ENCODE peak calls at places on chromosomes 13 and 19, in nine cellular contexts. G, O, A, F, X, Y, D, I and H are unnamed samples.

GRCh38 chr13:94232956-94233355 is 246.5 kb downstream of the DCT start:
- DNase-seq in G (no peak), O (no peak), A (no peak), F (no peak), X (no peak), Y (peak), D (no peak), I (no peak), H (no peak)

GRCh38 chr13:73693215-73693614 is 441.0 kb downstream of the KLF12 start:
- DNase-seq in G (no peak), O (no peak), A (no peak), F (no peak), X (no peak), Y (no peak), D (no peak), I (no peak), H (no peak)

GRCh38 chr13:98171806-98172569 is 5.1 kb downstream of the RNF113B start:
- DNase-seq in G (no peak), O (no peak), A (no peak), F (no peak), X (peak), Y (peak), D (no peak), I (peak), H (no peak)

GRCh38 chr13:40152145-40152544 is 496.7 kb downstream of the COG6 start:
- DNase-seq in G (no peak), O (peak), A (no peak), F (peak), X (no peak), Y (peak), D (no peak), I (no peak), H (no peak)

GRCh38 chr19:3783660-3784584 is 2.3 kb downstream of the MATK start:
- DNase-seq in G (no peak), O (no peak), A (no peak), F (no peak), X (peak), Y (no peak), D (no peak), I (no peak), H (no peak)

GRCh38 chr13:30431269-30431950 is 9.1 kb downstream of the UBE2L5 start:
- DNase-seq in G (no peak), O (no peak), A (no peak), F (no peak), X (no peak), Y (no peak), D (no peak), I (no peak), H (no peak)

GRCh38 chr13:97043302-97043701 is 49.0 kb upstream of the OXGR1 start:
- DNase-seq in G (no peak), O (peak), A (no peak), F (no peak), X (no peak), Y (peak), D (no peak), I (no peak), H (no peak)

GRCh38 chr13:84430441-84430840 is 548.2 kb upstream of the SLITRK1 start:
- DNase-seq in G (no peak), O (no peak), A (no peak), F (no peak), X (no peak), Y (no peak), D (no peak), I (no peak), H (no peak)

GRCh38 chr13:112668924-112669323 is 20.9 kb upstream of the ATP11A start:
- DNase-seq in G (no peak), O (no peak), A (no peak), F (no peak), X (no peak), Y (no peak), D (no peak), I (no peak), H (no peak)

GRCh38 chr19:44051654-44052402 is at the start of gene ZNF223:
- DNase-seq in G (peak), O (peak), A (peak), F (peak), X (peak), Y (peak), D (no peak), I (peak), H (peak)

GRCh38 chr13:65236841-65237418 is 1993.2 kb downstream of the PCDH9 start:
- DNase-seq in G (no peak), O (no peak), A (no peak), F (no peak), X (peak), Y (no peak), D (peak), I (no peak), H (no peak)

GRCh38 chr13:68748038-68748437 is 1359.6 kb upstream of the ATXN8OS start:
- DNase-seq in G (no peak), O (no peak), A (no peak), F (no peak), X (no peak), Y (no peak), D (no peak), I (no peak), H (no peak)

GRCh38 chr13:48402325-48402962 is 10.5 kb downstream of the LPAR6 start:
- DNase-seq in G (no peak), O (no peak), A (no peak), F (no peak), X (no peak), Y (no peak), D (no peak), I (no peak), H (no peak)

GRCh38 chr13:48400090-48400694 is 12.7 kb downstream of the LPAR6 start:
- DNase-seq in G (no peak), O (no peak), A (no peak), F (no peak), X (no peak), Y (no peak), D (no peak), I (no peak), H (no peak)

GRCh38 chr13:48398450-48399095 is 14.3 kb downstream of the LPAR6 start:
- DNase-seq in G (no peak), O (no peak), A (no peak), F (no peak), X (no peak), Y (no peak), D (no peak), I (no peak), H (no peak)

GRCh38 chr13:48401480-48401879 is 11.4 kb downstream of the LPAR6 start:
- DNase-seq in G (no peak), O (no peak), A (no peak), F (no peak), X (no peak), Y (no peak), D (no peak), I (no peak), H (no peak)

GRCh38 chr13:48400820-48401219 is 12.1 kb downstream of the LPAR6 start:
- DNase-seq in G (no peak), O (peak), A (no peak), F (no peak), X (no peak), Y (peak), D (peak), I (no peak), H (no peak)
- TF ChIP-seq CTCF in G (no peak), O (no peak), A (no peak), F (no peak), X (no peak), Y (peak), D (peak), I (no peak), H (no peak)

GRCh38 chr19:35330475-35330874 is 1.5 kb downstream of the CD22 start:
- DNase-seq in G (no peak), O (no peak), A (no peak), F (no peak), X (no peak), Y (no peak), D (peak), I (no peak), H (no peak)

GRCh38 chr19:35329323-35329722 is 336 bp downstream of the CD22 start:
- DNase-seq in G (no peak), O (no peak), A (no peak), F (no peak), X (no peak), Y (no peak), D (no peak), I (no peak), H (no peak)

GRCh38 chr19:35328851-35329285 is at the start of gene CD22:
- DNase-seq in G (no peak), O (no peak), A (no peak), F (no peak), X (no peak), Y (no peak), D (peak), I (no peak), H (no peak)

GRCh38 chr19:35331551-35332214 is 2.7 kb downstream of the CD22 start:
- DNase-seq in G (no peak), O (no peak), A (no peak), F (no peak), X (no peak), Y (no peak), D (peak), I (no peak), H (no peak)

DNA sequence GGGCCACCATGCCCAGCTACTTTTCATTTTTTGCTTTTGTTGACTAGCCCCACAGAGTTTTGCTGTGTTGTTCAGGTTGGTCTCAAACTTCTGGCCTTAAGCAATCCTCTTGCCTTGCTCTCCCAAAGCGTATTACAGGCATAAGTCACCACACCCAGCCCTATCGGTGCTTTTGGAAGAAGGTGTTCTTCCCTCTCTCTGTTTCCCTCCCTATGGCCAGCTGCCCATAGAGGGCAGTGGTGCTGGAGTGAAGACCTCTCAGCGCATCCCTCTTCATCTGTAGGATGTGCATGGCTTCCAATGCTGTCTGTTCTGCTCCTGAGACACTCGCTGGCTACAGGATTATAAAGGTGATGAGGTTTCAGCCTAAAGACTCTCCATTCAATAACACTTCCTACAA is 1.3 kb upstream of the CD22 start:
- DNase-seq in G (no peak), O (no peak), A (no peak), F (no peak), X (peak), Y (no peak), D (peak), I (no peak), H (no peak)
- TF ChIP-seq CTCF in G (no peak), O (peak), A (no peak), F (no peak), X (peak), Y (peak), D (peak), I (no peak), H (no peak)

GRCh38 chr19:40443131-40443929 is 805 bp downstream of the SERTAD3 start:
- DNase-seq in G (peak), O (peak), A (peak), F (peak), X (peak), Y (peak), D (peak), I (peak), H (peak)

GRCh38 chr19:40443930-40444180 is 280 bp downstream of the SERTAD3 start:
- DNase-seq in G (no peak), O (no peak), A (no peak), F (no peak), X (no peak), Y (no peak), D (peak), I (no peak), H (no peak)

GRCh38 chr19:40445006-40445312 is 824 bp upstream of the SERTAD3 start:
- DNase-seq in G (no peak), O (no peak), A (no peak), F (no peak), X (no peak), Y (no peak), D (no peak), I (no peak), H (no peak)

GRCh38 chr19:40445637-40445944 is 1.5 kb upstream of the SERTAD3 start:
- DNase-seq in G (no peak), O (no peak), A (no peak), F (no peak), X (no peak), Y (no peak), D (no peak), I (no peak), H (no peak)

GRCh38 chr19:40444181-40445005 is at the start of gene SERTAD3:
- DNase-seq in G (peak), O (peak), A (peak), F (peak), X (peak), Y (peak), D (peak), I (peak), H (peak)
- TF ChIP-seq CTCF in G (peak), O (no peak), A (peak), F (peak), X (peak), Y (peak), D (peak), I (no peak), H (no peak)

DNA sequence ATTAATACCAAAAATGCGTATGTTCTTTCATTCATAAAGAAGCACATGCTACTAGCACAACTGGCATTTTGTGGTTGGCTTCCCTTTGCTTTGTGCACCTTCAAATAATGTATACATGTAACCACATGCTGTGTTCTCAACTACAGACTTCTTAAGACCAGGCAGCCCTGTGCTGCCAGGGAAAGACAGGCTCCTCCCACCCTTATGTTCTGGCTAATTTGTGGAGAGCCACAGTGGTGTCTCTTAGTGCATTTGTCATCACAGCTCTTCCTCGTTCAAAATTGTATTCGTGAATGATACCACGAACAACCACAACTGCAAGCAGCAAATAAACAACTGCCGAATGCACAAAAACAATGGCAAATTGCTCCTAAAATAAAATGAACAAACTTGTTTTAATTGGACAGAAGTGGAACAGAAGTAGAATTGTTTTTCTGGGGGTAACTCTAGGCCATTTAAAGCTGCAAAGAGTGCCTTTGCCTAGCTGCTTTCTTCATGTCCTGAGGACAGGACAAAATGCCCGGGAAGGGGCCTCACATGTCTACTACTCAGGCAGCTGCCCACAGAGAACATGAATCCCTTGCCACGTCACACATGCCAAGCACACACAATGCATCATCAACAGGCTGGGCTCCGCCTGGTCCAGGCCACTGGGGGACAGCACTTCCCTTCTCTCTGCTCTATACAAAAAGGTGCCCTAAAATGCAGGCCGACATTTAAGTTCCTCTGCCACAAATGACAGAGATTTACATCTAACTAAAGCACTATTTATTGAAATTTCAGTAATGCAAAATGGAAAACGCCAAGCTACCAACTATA is 21.7 kb downstream of the IRS2 start:
- DNase-seq in G (peak), O (no peak), A (no peak), F (no peak), X (peak), Y (no peak), D (no peak), I (no peak), H (no peak)
- TF ChIP-seq CTCF in G (no peak), O (no peak), A (no peak), F (no peak), X (peak), Y (no peak), D (no peak), I (peak), H (no peak)

DNA sequence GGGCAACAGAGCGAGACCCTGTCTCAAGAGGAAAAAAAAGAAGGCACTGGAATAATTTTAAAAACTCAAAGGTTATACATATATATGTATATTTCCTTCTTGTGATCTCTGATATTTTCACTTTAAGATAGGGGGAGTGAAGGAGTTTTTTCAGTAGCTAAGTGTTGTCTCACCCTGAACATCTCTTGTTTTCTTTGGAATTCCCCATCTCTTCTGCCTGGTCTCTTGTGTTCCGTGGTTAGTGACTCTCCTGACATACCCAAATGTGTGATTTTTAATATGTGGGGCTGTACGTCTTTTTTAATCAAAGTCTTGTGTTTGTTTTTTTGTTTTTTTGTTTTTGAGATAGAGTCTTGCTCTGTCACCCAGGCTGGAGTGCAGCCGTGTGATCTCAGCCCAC is 15.3 kb upstream of the KCTD4 start:
- DNase-seq in G (no peak), O (no peak), A (no peak), F (no peak), X (no peak), Y (no peak), D (no peak), I (no peak), H (no peak)
- TF ChIP-seq CTCF in G (no peak), O (no peak), A (no peak), F (no peak), X (no peak), Y (no peak), D (no peak), I (no peak), H (no peak)